ENCODE peak calls at places on chromosomes 4 and X, in six cellular contexts. Z, O, G, L, T and A are unnamed samples.

GRCh38 chrX:25810202-25810601 is 327.9 kb upstream of the MAGEB18 start:
- DNase-seq in Z (no peak), O (no peak), G (no peak), L (no peak), T (peak), A (no peak)

GRCh38 chr4:142719854-142720541 is 126.1 kb downstream of the INPP4B start:
- DNase-seq in Z (no peak), O (no peak), G (no peak), L (no peak), T (peak), A (no peak)

GRCh38 chr4:16897991-16898827 is at the start of gene LDB2:
- DNase-seq in Z (no peak), O (peak), G (peak), L (no peak), T (no peak), A (peak)

GRCh38 chr4:6460876-6461275 is 11.5 kb downstream of the PPP2R2C start:
- DNase-seq in Z (no peak), O (no peak), G (no peak), L (no peak), T (no peak), A (peak)

GRCh38 chr4:139050436-139050835 is 34.9 kb downstream of the NOCT start:
- DNase-seq in Z (no peak), O (no peak), G (no peak), L (no peak), T (no peak), A (no peak)

GRCh38 chr4:155972098-155972497 is 18.4 kb upstream of the CTSO start:
- DNase-seq in Z (no peak), O (no peak), G (no peak), L (no peak), T (peak), A (no peak)

GRCh38 chrX:10450229-10450958 is 170.0 kb downstream of the MID1 start:
- DNase-seq in Z (no peak), O (no peak), G (no peak), L (no peak), T (peak), A (no peak)

GRCh38 chr4:105620640-105621323 is 68.4 kb downstream of the ARHGEF38 start:
- DNase-seq in Z (no peak), O (no peak), G (no peak), L (no peak), T (peak), A (no peak)

GRCh38 chrX:135477576-135477975 is 42.9 kb upstream of the INTS6L start:
- DNase-seq in Z (peak), O (no peak), G (peak), L (no peak), T (peak), A (no peak)

GRCh38 chr4:6217716-6218381 is 17.5 kb upstream of the JAKMIP1 start:
- DNase-seq in Z (no peak), O (no peak), G (no peak), L (no peak), T (no peak), A (no peak)

GRCh38 chrX:54043696-54044125 is 562 bp downstream of the PHF8 start:
- DNase-seq in Z (peak), O (peak), G (peak), L (no peak), T (peak), A (no peak)